ENCODE peak calls at places on chromosome 20, in four cellular contexts. Q is NCI-H524 treated with DMSO at 0.1 percent for 48 hours, U is psoas muscle, C is BE2C. S is an unnamed sample.

GRCh38 chr20:56629464-56630085 is 469 bp downstream of the TFAP2C start:
- DNase-seq in Q (no peak), U (no peak), C (no peak), S (peak)

GRCh38 chr20:44629017-44629385 is 22.5 kb downstream of the ADA start:
- DNase-seq in Q (no peak), U (no peak), C (no peak), S (no peak)

GRCh38 chr20:46610145-46610544 is 41.1 kb downstream of the SLC13A3 start:
- DNase-seq in Q (no peak), U (no peak), C (no peak), S (no peak)

GRCh38 chr20:62616728-62617621 is 25.3 kb upstream of the SLCO4A1 start:
- DNase-seq in Q (no peak), U (peak), C (peak), S (peak)

GRCh38 chr20:60215786-60216730 is 257.8 kb downstream of the CDH26 start:
- DNase-seq in Q (peak), U (no peak), C (no peak), S (no peak)

GRCh38 chr20:62376112-62377063 is 9.3 kb upstream of the LAMA5 start:
- DNase-seq in Q (no peak), U (peak), C (peak), S (no peak)

GRCh38 chr20:41361757-41362747 is 4.6 kb downstream of the EMILIN3 start:
- DNase-seq in Q (no peak), U (peak), C (peak), S (no peak)

GRCh38 chr20:33673411-33674293 is 576 bp downstream of the NECAB3 start:
- DNase-seq in Q (no peak), U (peak), C (no peak), S (peak)

GRCh38 chr20:57605045-57605444 is 15.2 kb downstream of the ZBP1 start:
- DNase-seq in Q (no peak), U (no peak), C (no peak), S (no peak)

GRCh38 chr20:39106791-39107190 is 144.6 kb downstream of the DHX35 start:
- DNase-seq in Q (no peak), U (no peak), C (no peak), S (peak)

GRCh38 chr20:48616481-48616880 is 211.3 kb downstream of the PREX1 start:
- DNase-seq in Q (no peak), U (peak), C (peak), S (no peak)

GRCh38 chr20:51460163-51460562 is 82.4 kb downstream of the NFATC2 start:
- DNase-seq in Q (no peak), U (no peak), C (no peak), S (no peak)

GRCh38 chr20:23155141-23155590 is 69.0 kb upstream of the CD93 start:
- DNase-seq in Q (no peak), U (peak), C (no peak), S (peak)

GRCh38 chr20:63175031-63175895 is 40.7 kb downstream of the YTHDF1 start:
- DNase-seq in Q (no peak), U (no peak), C (no peak), S (no peak)

GRCh38 chr20:25046736-25047666 is 10.9 kb downstream of the ACSS1 start:
- DNase-seq in Q (no peak), U (peak), C (no peak), S (no peak)

GRCh38 chr20:21019831-21020655 is 86.1 kb downstream of the LINC00237 start:
- DNase-seq in Q (no peak), U (no peak), C (no peak), S (no peak)

GRCh38 chr20:1280421-1281102 is 14.5 kb downstream of the SNPH start:
- DNase-seq in Q (no peak), U (no peak), C (no peak), S (peak)

GRCh38 chr20:19861147-19861759 is 103.2 kb downstream of the RIN2 start:
- DNase-seq in Q (no peak), U (no peak), C (no peak), S (no peak)

GRCh38 chr20:23652371-23652770 is 14.6 kb upstream of the CST3 start:
- DNase-seq in Q (no peak), U (no peak), C (no peak), S (peak)

GRCh38 chr20:25495189-25495824 is 87.8 kb downstream of the GINS1 start:
- DNase-seq in Q (no peak), U (no peak), C (peak), S (no peak)

GRCh38 chr20:48920527-48921167 is 864 bp upstream of the ARFGEF2 start:
- DNase-seq in Q (no peak), U (no peak), C (no peak), S (no peak)

GRCh38 chr20:51457281-51457932 is 85.1 kb downstream of the NFATC2 start:
- DNase-seq in Q (no peak), U (peak), C (peak), S (peak)

GRCh38 chr20:1242530-1242929 is 16.7 kb downstream of the RAD21L1 start:
- DNase-seq in Q (no peak), U (no peak), C (no peak), S (peak)

GRCh38 chr20:10985536-10985935 is 311.7 kb upstream of the JAG1 start:
- DNase-seq in Q (no peak), U (no peak), C (no peak), S (peak)

GRCh38 chr20:24796236-24796635 is 152.8 kb upstream of the CST7 start:
- DNase-seq in Q (no peak), U (peak), C (no peak), S (no peak)

GRCh38 chr20:13800728-13801134 is 15.9 kb downstream of the NDUFAF5 start:
- DNase-seq in Q (peak), U (peak), C (peak), S (peak)